ENCODE peak calls at places on chromosomes 12 and 14, in four cellular contexts. Q is ascending aorta, G is BJ, A is ovary. R is an unnamed sample.
A peak's percentile ranks its signal among the peaks of the same experiment; 100 is the strongest.

GRCh38 chr12:46386877-46387629 is 14.5 kb upstream of the SLC38A2 start:
- DNase-seq in A (no peak), G (no peak), Q (no peak), R (no peak)

GRCh38 chr14:99691111-99691885 is 7.2 kb downstream of the CYP46A1 start:
- DNase-seq in G (no peak), A (no peak), Q (no peak), R (no peak)

GRCh38 chr14:22918519-22918808 is 485 bp downstream of the RBM23 start:
- DNase-seq in Q (no peak), A (no peak), G (no peak), R (no peak)

GRCh38 chr14:101815994-101816393 is 54.5 kb downstream of the PPP2R5C start:
- DNase-seq in A (no peak), Q (no peak), G (no peak), R (no peak)

GRCh38 chr12:91643763-91644162 is 461.1 kb upstream of the DCN start:
- DNase-seq in A (no peak), G (no peak), Q (no peak), R (no peak)

GRCh38 chr14:100879194-100879593 is 24.3 kb downstream of the RTL1 start:
- DNase-seq in A (no peak), Q (no peak), G (no peak), R (no peak)

GRCh38 chr12:107990325-107990724 is 138.8 kb upstream of the WSCD2 start:
- DNase-seq in G (no peak), A (no peak), Q (no peak), R (no peak)

GRCh38 chr14:92563359-92563758 is 49.8 kb downstream of the RIN3 start:
- DNase-seq in Q (no peak), A (no peak), G (no peak), R (no peak)

GRCh38 chr14:47763188-47763854 is 87.9 kb upstream of the MDGA2 start:
- DNase-seq in G (no peak), A (no peak), Q (no peak), R (no peak)

GRCh38 chr12:34602213-34602940 is 580.1 kb downstream of the ALG10 start:
- DNase-seq in A (no peak), Q (no peak), G (no peak), R (no peak)

GRCh38 chr14:100025111-100025510 is 40.1 kb upstream of the EVL start:
- DNase-seq in G (no peak), A (no peak), Q (no peak), R (no peak)

GRCh38 chr14:38125484-38125912 is 82.2 kb upstream of the SSTR1 start:
- DNase-seq in G (no peak), A (no peak), Q (no peak), R (no peak)

GRCh38 chr12:67068204-67068731 is 200.9 kb upstream of the CAND1 start:
- DNase-seq in Q (no peak), G (no peak), A (peak; percentile 24), R (no peak)

GRCh38 chr12:62604856-62605255 is 138.2 kb downstream of the MON2 start:
- DNase-seq in Q (no peak), A (no peak), G (no peak), R (no peak)

GRCh38 chr12:62603811-62604098 is 137.1 kb downstream of the MON2 start:
- DNase-seq in A (no peak), Q (no peak), G (no peak), R (no peak)

GRCh38 chr12:62606654-62607053 is 140.0 kb downstream of the MON2 start:
- DNase-seq in G (no peak), Q (no peak), A (no peak), R (no peak)

GRCh38 chr12:62604373-62604772 is 137.7 kb downstream of the MON2 start:
- DNase-seq in A (no peak), Q (no peak), G (no peak), R (no peak)

GRCh38 chr12:62605972-62606371 is 139.3 kb downstream of the MON2 start:
- DNase-seq in G (no peak), Q (no peak), A (no peak), R (no peak)
- H3K4me3 ChIP-seq in G (no peak overlapping the region), Q (no peak overlapping the region), A (peak overlapping the region; percentile 1), R (peak overlapping the region; percentile 81)

DNA sequence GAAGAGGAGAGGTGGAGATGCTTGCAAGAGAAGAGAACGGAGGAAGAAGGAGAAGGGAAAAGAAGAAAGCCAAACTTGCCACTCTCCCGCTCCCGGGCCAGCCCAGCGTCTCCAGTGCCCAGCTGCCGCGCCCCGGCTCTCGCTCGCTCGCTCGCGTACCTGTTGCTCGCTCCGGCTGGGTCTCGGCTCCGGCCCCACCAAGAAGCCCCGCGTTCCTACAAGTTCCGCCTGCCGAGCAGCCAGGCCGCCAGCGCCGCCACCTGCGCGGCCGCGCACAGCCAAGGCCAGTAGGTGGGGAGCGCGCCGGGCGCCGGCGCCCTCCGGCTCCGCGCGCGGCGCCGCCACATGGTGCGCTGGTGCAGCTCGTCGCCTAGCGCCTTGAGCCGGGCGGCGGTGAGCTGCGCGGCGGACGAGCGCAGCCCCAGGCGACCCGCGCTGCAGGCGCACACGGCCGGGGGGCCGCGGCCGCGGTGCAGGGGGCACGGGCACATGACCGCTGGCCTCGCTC is 370 bp downstream of the HRK start:
- DNase-seq in A (peak; percentile 27), Q (no peak), G (no peak), R (no peak)
- TF ChIP-seq CTCF in A (no peak), Q (no peak), G (no peak), R (no peak)

GRCh38 chr14:24243336-24243836 is 963 bp upstream of the TINF2 start:
- DNase-seq in G (no peak), Q (no peak), A (no peak), R (no peak)

GRCh38 chr14:24238123-24238522 is 4.3 kb downstream of the TINF2 start:
- DNase-seq in Q (no peak), G (no peak), A (no peak), R (no peak)

GRCh38 chr14:24238527-24239037 is 3.8 kb downstream of the TINF2 start:
- DNase-seq in Q (no peak), A (no peak), G (no peak), R (no peak)

GRCh38 chr14:24240110-24240918 is 2.1 kb downstream of the TINF2 start:
- DNase-seq in A (no peak), G (no peak), Q (no peak), R (no peak)

GRCh38 chr14:24241829-24242443 is 487 bp downstream of the TINF2 start:
- DNase-seq in A (peak; percentile 93), G (no peak), Q (no peak), R (no peak)
- H3K4me3 ChIP-seq in A (peak overlapping the region; percentile 91), G (peak overlapping the region; percentile 64), Q (peak overlapping the region; percentile 81), R (peak overlapping the region; percentile 83)

GRCh38 chr12:96719671-96720362 is 187.2 kb upstream of the NEDD1 start:
- DNase-seq in G (no peak), Q (no peak), A (no peak), R (no peak)

DNA sequence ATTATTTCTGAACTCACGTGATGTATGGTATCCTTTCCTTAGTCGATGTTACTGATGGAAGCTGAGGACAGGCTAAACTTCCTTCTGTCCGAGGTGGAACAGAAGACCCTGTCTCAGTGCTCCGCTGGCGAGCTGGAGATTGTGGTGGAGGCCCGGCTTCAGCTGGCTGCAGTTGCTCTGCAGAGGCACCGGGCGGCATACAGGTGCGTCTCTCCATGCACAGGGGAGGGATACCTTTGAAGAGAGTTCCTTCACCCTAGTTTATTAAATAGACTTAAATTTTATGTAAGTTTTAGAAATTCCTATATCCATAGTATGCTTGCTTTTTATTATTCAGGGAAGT is 186.7 kb upstream of the NEDD1 start:
- DNase-seq in G (no peak), Q (no peak), A (no peak), R (no peak)
- TF ChIP-seq CTCF in G (peak; percentile 16), Q (no peak), A (no peak), R (peak; percentile 11)

GRCh38 chr12:125194999-125195398 is 129.8 kb downstream of the AACS start:
- DNase-seq in Q (no peak), G (no peak), A (no peak), R (no peak)
- H3K4me3 ChIP-seq in Q (no peak overlapping the region), G (no peak overlapping the region), A (no peak overlapping the region), R (no peak overlapping the region)

DNA sequence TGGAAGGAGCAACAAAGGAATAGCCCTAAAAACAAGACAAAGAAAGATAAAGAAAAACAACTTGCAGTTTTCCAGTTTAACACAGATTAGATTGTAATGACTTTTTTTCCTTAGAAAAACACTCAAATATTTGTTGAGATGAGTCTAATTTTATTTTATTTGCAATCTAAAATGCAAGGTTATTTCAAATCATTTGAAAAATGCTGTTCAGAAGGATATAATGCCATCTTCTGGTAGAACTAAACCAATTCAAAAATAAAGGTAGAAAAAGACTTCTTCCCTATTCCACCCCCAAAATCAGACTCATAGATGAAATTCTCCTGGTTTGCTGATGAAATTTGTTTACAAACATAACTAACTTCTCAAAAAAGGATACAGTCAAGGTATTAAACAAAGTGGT is 84.5 kb upstream of the TTC7B start:
- DNase-seq in A (no peak), Q (no peak), G (no peak), R (no peak)
- TF ChIP-seq CTCF in A (no peak), Q (peak; percentile 6), G (no peak), R (peak; percentile 20)

GRCh38 chr14:65588426-65589140 is 176.1 kb downstream of the FUT8 start:
- DNase-seq in A (no peak), Q (no peak), G (no peak), R (no peak)
- H3K4me3 ChIP-seq in A (no peak overlapping the region), Q (no peak overlapping the region), G (no peak overlapping the region), R (no peak overlapping the region)

DNA sequence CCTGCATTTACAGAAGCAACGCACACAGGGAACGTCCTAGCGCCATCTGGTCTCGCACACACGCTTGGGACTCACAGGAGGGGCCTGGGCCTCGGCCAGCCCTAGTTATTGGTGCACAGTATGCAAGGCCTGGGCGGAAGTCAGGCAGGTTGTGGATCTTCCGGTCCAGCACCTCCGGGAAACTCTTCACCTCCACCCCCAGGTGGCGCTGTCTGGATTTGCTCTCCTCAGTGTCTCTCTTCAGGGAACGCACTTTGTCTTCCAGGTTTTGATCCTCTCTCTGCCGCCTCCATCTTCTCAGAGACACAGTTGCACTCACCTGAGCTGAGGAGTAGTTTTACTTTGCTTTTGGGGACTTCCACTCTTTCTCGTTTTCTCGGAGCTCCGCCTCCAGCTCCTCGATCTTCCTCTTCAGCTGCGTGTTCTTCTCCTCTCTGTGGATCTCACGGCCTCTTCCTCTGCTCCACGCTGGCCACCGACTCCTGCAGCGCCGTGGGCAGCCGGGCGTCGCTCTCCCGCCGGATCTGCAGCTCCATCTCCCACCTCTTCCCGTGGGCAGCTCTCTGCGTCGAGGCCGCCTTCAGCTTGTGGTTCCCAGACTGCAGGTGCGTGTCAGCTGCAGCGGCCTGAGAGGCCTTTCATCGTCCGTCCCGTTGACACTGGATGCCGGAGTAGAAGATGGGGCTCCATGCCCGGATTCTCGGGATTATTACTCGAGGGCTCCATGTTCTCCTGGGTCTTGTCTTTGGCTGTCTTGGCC is 933.8 kb downstream of the TMEM121 start:
- DNase-seq in A (no peak), G (no peak), Q (no peak), R (no peak)
- TF ChIP-seq CTCF in A (no peak), G (no peak), Q (no peak), R (peak; percentile 17)

R was measured in epithelial cell of proximal tubule.